ENCODE peak calls at places on chromosomes 3 and 15, in six cellular contexts. O, P, Q, H, E and R are unnamed samples.

GRCh38 chr3:42507252-42507651 is 4.8 kb downstream of the VIPR1 start:
- DNase-seq in O (no peak), E (no peak), P (peak; percentile 61), H (peak; percentile 66), Q (no peak), R (no peak)

GRCh38 chr15:80026310-80026709 is 33.2 kb upstream of the ZFAND6 start:
- DNase-seq in H (no peak), E (no peak), Q (no peak), O (no peak), P (no peak), R (no peak)

GRCh38 chr15:70252056-70252935 is 154.6 kb upstream of the TLE3 start:
- DNase-seq in O (peak; percentile 70), H (peak; percentile 64), E (no peak), P (peak; percentile 59), Q (no peak), R (no peak)

GRCh38 chr15:86830304-86830703 is 750.6 kb downstream of the AGBL1 start:
- DNase-seq in P (no peak), O (no peak), E (no peak), Q (no peak), H (no peak), R (no peak)

GRCh38 chr3:121800906-121801305 is 34.0 kb downstream of the IQCB1 start:
- DNase-seq in E (no peak), P (no peak), O (no peak), H (no peak), Q (no peak), R (no peak)

GRCh38 chr3:152662157-152662556 is 172.8 kb upstream of the P2RY1 start:
- DNase-seq in P (no peak), Q (no peak), E (no peak), H (no peak), O (no peak), R (no peak)

GRCh38 chr3:123137001-123137400 is 64.7 kb upstream of the SEC22A start:
- DNase-seq in O (peak; percentile 58), E (no peak), Q (no peak), P (no peak), H (no peak), R (no peak)

GRCh38 chr3:45787551-45787950 is 8.8 kb downstream of the SLC6A20 start:
- DNase-seq in O (no peak), P (no peak), E (no peak), H (no peak), Q (no peak), R (no peak)

GRCh38 chr3:183070892-183071291 is 28.4 kb downstream of the MCCC1 start:
- DNase-seq in Q (no peak), P (no peak), H (no peak), O (no peak), E (no peak), R (no peak)

GRCh38 chr3:180199396-180199795 is 162.7 kb upstream of the PEX5L start:
- DNase-seq in O (no peak), Q (no peak), H (no peak), E (no peak), P (no peak), R (no peak)

GRCh38 chr15:73926191-73927002 is at the start of gene LOXL1:
- DNase-seq in P (peak; percentile 90), O (no peak), H (peak; percentile 85), Q (no peak), E (no peak), R (no peak)

GRCh38 chr15:53787349-53787748 is 27.9 kb upstream of the WDR72 start:
- DNase-seq in P (no peak), Q (no peak), H (no peak), O (no peak), E (no peak), R (no peak)

GRCh38 chr3:30793755-30794154 is 100.7 kb downstream of the GADL1 start:
- DNase-seq in H (no peak), E (no peak), P (no peak), Q (no peak), O (no peak), R (no peak)

GRCh38 chr3:24067483-24067882 is 122.4 kb downstream of the NR1D2 start:
- DNase-seq in E (no peak), O (no peak), P (no peak), Q (no peak), H (no peak), R (no peak)

GRCh38 chr15:70318996-70319465 is 221.3 kb upstream of the TLE3 start:
- DNase-seq in P (peak; percentile 94), Q (no peak), H (no peak), O (no peak), E (no peak), R (no peak)

GRCh38 chr15:71853543-71853942 is 43.2 kb downstream of the NR2E3 start:
- DNase-seq in O (no peak), H (no peak), P (no peak), Q (no peak), E (no peak), R (no peak)

GRCh38 chr3:180860180-180860858 is 52.2 kb upstream of the FXR1 start:
- DNase-seq in H (no peak), E (no peak), P (no peak), O (no peak), Q (no peak), R (no peak)

GRCh38 chr3:38500688-38501417 is 4.7 kb downstream of the EXOG start:
- DNase-seq in E (no peak), H (no peak), P (no peak), Q (no peak), O (no peak), R (no peak)

GRCh38 chr3:127049390-127049789 is 66.5 kb downstream of the PLXNA1 start:
- DNase-seq in P (no peak), Q (no peak), E (no peak), O (no peak), H (peak; percentile 28), R (no peak)

GRCh38 chr3:34351857-34352545 is 553.6 kb downstream of the PDCD6IP start:
- DNase-seq in H (no peak), P (no peak), Q (no peak), E (no peak), O (no peak), R (no peak)

GRCh38 chr3:105976211-105976610 is 107.4 kb upstream of the CBLB start:
- DNase-seq in O (no peak), P (no peak), E (no peak), H (no peak), Q (no peak), R (no peak)

GRCh38 chr15:90864507-90864906 is 3.9 kb upstream of the FURIN start:
- DNase-seq in Q (no peak), E (no peak), P (no peak), H (no peak), O (no peak), R (no peak)

GRCh38 chr15:33068007-33068441 is 126.5 kb downstream of the FMN1 start:
- DNase-seq in H (no peak), Q (no peak), E (no peak), O (peak; percentile 42), P (peak; percentile 74), R (peak; percentile 11)

GRCh38 chr3:13245579-13245978 is 172.3 kb upstream of the IQSEC1 start:
- DNase-seq in P (no peak), Q (no peak), E (no peak), H (no peak), O (no peak), R (no peak)

GRCh38 chr15:29968099-29968892 is 114.5 kb upstream of the GOLGA8J start:
- DNase-seq in Q (no peak), O (peak; percentile 85), H (no peak), P (no peak), E (no peak), R (peak; percentile 10)

GRCh38 chr3:196440696-196441095 is 8.5 kb upstream of the UBXN7 start:
- DNase-seq in O (no peak), Q (peak; percentile 62), E (no peak), H (no peak), P (no peak), R (no peak)

GRCh38 chr3:111594781-111595180 is 365 bp downstream of the ZBED2 start:
- DNase-seq in H (no peak), E (no peak), Q (no peak), P (no peak), O (no peak), R (no peak)
- H3K4me3 ChIP-seq in H (no peak overlapping the region), E (no peak overlapping the region), Q (no peak overlapping the region), P (no peak overlapping the region), O (no peak overlapping the region), R (no peak overlapping the region)

GRCh38 chr3:5583920-5584319 is 396.4 kb downstream of the EDEM1 start:
- DNase-seq in H (no peak), Q (no peak), P (no peak), O (no peak), E (no peak), R (no peak)
- TF ChIP-seq CTCF in H (no peak), Q (no peak), P (no peak), O (no peak), E (no peak), R (no peak)

DNA sequence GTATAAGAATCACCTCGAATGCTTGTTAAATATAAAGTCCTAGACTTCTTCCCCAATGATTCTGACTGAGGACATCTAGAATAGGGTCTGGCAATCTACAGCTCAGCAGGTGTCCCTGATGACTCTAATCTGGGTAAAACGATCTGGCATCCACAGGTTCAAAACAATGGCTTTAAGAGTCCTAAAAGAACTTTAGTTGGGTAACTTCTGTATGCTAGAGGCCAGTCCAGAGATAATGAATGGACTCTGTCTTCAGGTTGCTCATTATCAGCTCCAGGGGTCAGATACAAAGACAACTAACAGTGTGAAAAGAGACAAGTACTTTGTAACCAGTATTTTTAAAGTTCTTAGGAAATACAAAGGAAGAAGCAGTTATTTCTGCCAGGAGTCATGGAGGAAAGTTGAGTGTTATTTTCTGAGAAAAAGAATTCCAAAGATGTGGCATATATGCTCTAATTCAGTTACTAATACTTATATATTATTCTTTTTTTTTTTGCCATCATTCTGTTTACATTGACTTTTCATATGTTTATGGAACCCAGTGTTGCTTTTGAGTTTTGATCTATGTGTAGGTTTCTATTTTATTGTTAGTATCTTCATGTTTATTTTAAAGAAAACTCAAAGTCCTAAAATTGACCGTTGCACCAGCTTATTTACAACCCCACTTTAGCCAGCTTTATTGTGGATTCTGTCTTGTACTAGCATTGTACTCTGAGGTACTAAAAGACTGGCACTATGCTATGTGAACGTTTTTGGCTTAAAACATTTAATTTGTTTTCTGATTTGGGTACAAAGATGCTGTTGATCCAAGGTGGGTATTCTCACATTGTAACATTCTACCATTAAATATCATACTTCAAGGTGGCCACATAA is 3.1 kb upstream of the GPR15 start:
- DNase-seq in Q (no peak), H (no peak), E (no peak), P (no peak), O (no peak), R (no peak)
- TF ChIP-seq POLR2AphosphoS5 in Q (peak; percentile 50), H (no peak), E (no peak), P (no peak), O (no peak), R (no peak)

DNA sequence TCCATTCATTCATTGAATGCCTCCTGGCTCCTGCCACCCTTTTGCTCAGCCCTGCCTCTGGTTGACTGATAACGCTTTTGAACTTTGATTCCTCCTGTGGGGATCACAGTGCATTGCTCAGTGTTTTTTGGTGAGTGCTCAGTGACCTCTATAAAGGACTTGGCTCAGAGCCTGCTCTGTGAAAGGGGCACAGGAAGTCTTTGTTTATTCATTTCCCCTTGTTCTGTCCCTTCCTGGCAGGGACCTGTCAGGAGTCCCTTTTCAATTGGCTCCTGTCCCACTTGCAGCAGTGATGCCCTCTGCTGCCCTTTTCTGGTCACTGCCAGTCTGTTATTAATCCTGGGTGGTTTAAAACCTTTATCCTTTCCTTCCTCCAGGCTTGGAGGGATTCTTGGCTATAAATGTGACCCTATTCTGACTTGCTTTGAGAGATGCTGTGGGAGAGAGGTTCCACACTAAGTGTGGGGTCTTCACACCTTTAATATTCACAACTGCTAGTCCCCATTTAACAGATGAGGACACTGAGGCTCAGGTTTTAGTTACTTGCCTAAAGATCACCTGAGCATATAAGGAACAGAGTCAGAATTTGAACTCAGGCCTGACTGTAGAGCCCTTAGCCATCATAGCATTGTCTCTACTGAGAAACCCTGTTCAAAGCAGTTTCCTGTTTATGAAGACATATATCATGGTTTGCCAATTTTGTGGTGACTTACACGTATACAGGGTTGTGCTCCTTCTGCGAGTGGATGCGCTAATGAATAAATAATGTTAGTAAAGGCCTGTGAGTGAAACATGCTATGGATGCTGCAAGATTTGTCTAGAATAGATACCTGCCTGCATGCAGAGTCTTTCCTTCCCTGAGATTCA is 23.2 kb upstream of the TATDN2 start:
- DNase-seq in O (peak; percentile 86), Q (no peak), E (peak; percentile 60), P (peak; percentile 82), H (peak; percentile 83), R (no peak)
- H3K4me3 ChIP-seq in O (no peak overlapping the region), Q (no peak overlapping the region), E (no peak overlapping the region), P (no peak overlapping the region), H (no peak overlapping the region), R (no peak overlapping the region)